ENCODE peak calls at places on chromosomes 3 and 15, in seven cellular contexts. One of them, this sample, is unnamed.

GRCh38 chr3:197353867-197354180 is 55.4 kb upstream of the DLG1 start:
- DNase-seq in midbrain: no peak
- DNase-seq in stomach: no peak
- DNase-seq in A549: no peak
- DNase-seq in nucleus accumbens: no peak
- DNase-seq in T-helper 2 cell: no peak
- DNase-seq in anterior cingulate cortex: no peak
- DNase-seq in this sample: peak

GRCh38 chr3:12437223-12437605 is 47.1 kb upstream of the TSEN2 start:
- DNase-seq in midbrain: no peak
- DNase-seq in stomach: no peak
- DNase-seq in A549: no peak
- DNase-seq in nucleus accumbens: no peak
- DNase-seq in T-helper 2 cell: no peak
- DNase-seq in anterior cingulate cortex: no peak
- DNase-seq in this sample: no peak

GRCh38 chr15:51181905-51182304 is 87.2 kb upstream of the TNFAIP8L3 start:
- DNase-seq in midbrain: no peak
- DNase-seq in stomach: no peak
- DNase-seq in A549: no peak
- DNase-seq in nucleus accumbens: no peak
- DNase-seq in T-helper 2 cell: no peak
- DNase-seq in anterior cingulate cortex: no peak
- DNase-seq in this sample: no peak

GRCh38 chr3:11847607-11848006 is 922 bp upstream of the TAMM41 start:
- DNase-seq in midbrain: no peak
- DNase-seq in stomach: no peak
- DNase-seq in A549: no peak
- DNase-seq in nucleus accumbens: no peak
- DNase-seq in T-helper 2 cell: no peak
- DNase-seq in anterior cingulate cortex: no peak
- DNase-seq in this sample: peak

GRCh38 chr15:58213587-58214360 is 75.6 kb downstream of the AQP9 start:
- DNase-seq in midbrain: no peak
- DNase-seq in stomach: no peak
- DNase-seq in A549: no peak
- DNase-seq in nucleus accumbens: no peak
- DNase-seq in T-helper 2 cell: no peak
- DNase-seq in anterior cingulate cortex: no peak
- DNase-seq in this sample: no peak

GRCh38 chr15:48392356-48392755 is 61.1 kb downstream of the DUT start:
- DNase-seq in midbrain: peak
- DNase-seq in stomach: no peak
- DNase-seq in A549: no peak
- DNase-seq in nucleus accumbens: peak
- DNase-seq in T-helper 2 cell: no peak
- DNase-seq in anterior cingulate cortex: no peak
- DNase-seq in this sample: no peak

GRCh38 chr15:52440414-52440813 is 88.3 kb downstream of the MYO5A start:
- DNase-seq in midbrain: no peak
- DNase-seq in stomach: no peak
- DNase-seq in A549: peak
- DNase-seq in nucleus accumbens: no peak
- DNase-seq in T-helper 2 cell: no peak
- DNase-seq in anterior cingulate cortex: no peak
- DNase-seq in this sample: peak

GRCh38 chr3:188861847-188862740 is 309.7 kb upstream of the TPRG1 start:
- DNase-seq in midbrain: no peak
- DNase-seq in stomach: no peak
- DNase-seq in A549: no peak
- DNase-seq in nucleus accumbens: no peak
- DNase-seq in T-helper 2 cell: no peak
- DNase-seq in anterior cingulate cortex: no peak
- DNase-seq in this sample: peak

GRCh38 chr15:41934843-41935242 is 37.5 kb downstream of the EHD4 start:
- DNase-seq in midbrain: no peak
- DNase-seq in stomach: peak
- DNase-seq in A549: no peak
- DNase-seq in nucleus accumbens: no peak
- DNase-seq in T-helper 2 cell: peak
- DNase-seq in anterior cingulate cortex: no peak
- DNase-seq in this sample: no peak